ENCODE peak calls at places on chromosomes 3 and 15, in seven cellular contexts. R is mammary epithelial cell, Y is omental fat pad, E is colonic mucosa, Z is hepatocyte, U is WTC11, C is HFFc6. J is an unnamed sample.

GRCh38 chr3:43867673-43868072 is 176.9 kb downstream of the ABHD5 start:
- DNase-seq in C (peak; percentile 23), R (peak; percentile 58), Z (no peak), Y (no peak), U (no peak), E (no peak), J (no peak)

GRCh38 chr3:193813506-193813850 is 220.5 kb downstream of the OPA1 start:
- DNase-seq in U (no peak), R (no peak), Z (no peak), C (no peak), E (no peak), Y (no peak), J (no peak)

GRCh38 chr15:31308185-31308639 is 18.4 kb upstream of the KLF13 start:
- DNase-seq in R (no peak), C (no peak), E (no peak), Z (no peak), Y (no peak), U (peak; percentile 43), J (no peak)

GRCh38 chr15:71357357-71357756 is 242.1 kb downstream of the THSD4 start:
- DNase-seq in Y (no peak), Z (no peak), U (no peak), E (peak; percentile 69), C (no peak), R (no peak), J (no peak)

GRCh38 chr15:86328658-86329057 is 249.0 kb downstream of the AGBL1 start:
- DNase-seq in C (no peak), Y (no peak), Z (no peak), R (no peak), E (no peak), U (no peak), J (no peak)

GRCh38 chr3:59364471-59364870 is 314.6 kb upstream of the CFAP20DC start:
- DNase-seq in Z (no peak), R (peak; percentile 18), Y (no peak), U (no peak), C (no peak), E (no peak), J (no peak)

GRCh38 chr3:17793542-17794195 is 51.2 kb upstream of the TBC1D5 start:
- DNase-seq in U (no peak), R (no peak), Z (no peak), E (no peak), Y (no peak), C (no peak), J (no peak)

GRCh38 chr3:72238341-72238740 is 453.4 kb upstream of the PROK2 start:
- DNase-seq in E (no peak), C (no peak), R (no peak), U (no peak), Z (no peak), Y (no peak), J (no peak)

GRCh38 chr3:128307029-128307633 is 153.8 kb downstream of the EEFSEC start:
- DNase-seq in C (no peak), U (no peak), Y (no peak), E (peak; percentile 17), Z (peak; percentile 41), R (no peak), J (peak; percentile 34)

GRCh38 chr15:73022156-73022555 is 30.1 kb upstream of the NEO1 start:
- DNase-seq in C (peak; percentile 19), Y (no peak), Z (no peak), R (no peak), E (no peak), U (no peak), J (no peak)

GRCh38 chr3:40720351-40720750 is 195.6 kb downstream of the ZNF621 start:
- DNase-seq in E (no peak), Z (no peak), U (no peak), C (no peak), R (no peak), Y (no peak), J (no peak)

GRCh38 chr3:40718209-40718608 is 193.4 kb downstream of the ZNF621 start:
- DNase-seq in R (peak; percentile 67), U (no peak), Z (no peak), Y (no peak), C (no peak), E (no peak), J (no peak)

GRCh38 chr3:40718681-40719080 is 193.9 kb downstream of the ZNF621 start:
- DNase-seq in Y (no peak), E (no peak), Z (no peak), U (no peak), R (no peak), C (no peak), J (no peak)

GRCh38 chr3:40720863-40721262 is 196.1 kb downstream of the ZNF621 start:
- DNase-seq in C (no peak), R (no peak), Z (no peak), U (no peak), E (no peak), Y (no peak), J (no peak)

DNA sequence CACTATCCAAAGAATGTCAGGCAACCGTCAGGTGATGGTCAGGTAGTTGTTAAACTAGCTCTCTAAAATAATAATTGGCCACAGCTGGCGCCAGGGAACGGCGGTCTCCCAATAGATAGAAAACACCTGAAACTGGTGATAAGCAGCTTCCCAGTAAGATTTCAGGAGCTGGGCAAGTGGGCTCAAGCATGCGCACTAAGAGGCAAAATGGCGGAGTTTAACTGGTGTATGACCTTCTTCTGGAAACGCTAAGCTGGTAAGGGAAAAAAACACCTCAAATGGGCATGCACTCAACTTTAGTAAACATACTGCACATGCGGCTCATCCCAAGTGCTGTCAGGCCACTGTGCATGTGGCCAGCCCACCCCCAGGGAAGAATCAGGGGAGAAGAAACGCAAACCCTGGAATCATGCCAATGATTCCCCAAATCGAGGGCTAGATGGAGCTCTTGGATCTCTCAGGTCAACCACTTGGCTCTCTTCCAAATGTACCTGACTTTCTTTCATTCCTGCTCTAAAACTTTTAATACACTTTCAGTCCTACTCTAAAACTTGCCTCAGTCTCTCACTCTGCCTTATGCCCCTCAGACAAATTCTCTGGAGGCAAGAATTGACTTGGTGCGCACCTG is 195.0 kb downstream of the ZNF621 start:
- DNase-seq in Z (peak; percentile 80), E (no peak), C (no peak), Y (no peak), R (peak; percentile 55), U (peak; percentile 25), J (no peak)
- TF ChIP-seq CTCF in Z (peak; percentile 38), E (peak; percentile 27), C (no peak), Y (no peak), R (peak; percentile 75), U (no peak), J (no peak)

DNA sequence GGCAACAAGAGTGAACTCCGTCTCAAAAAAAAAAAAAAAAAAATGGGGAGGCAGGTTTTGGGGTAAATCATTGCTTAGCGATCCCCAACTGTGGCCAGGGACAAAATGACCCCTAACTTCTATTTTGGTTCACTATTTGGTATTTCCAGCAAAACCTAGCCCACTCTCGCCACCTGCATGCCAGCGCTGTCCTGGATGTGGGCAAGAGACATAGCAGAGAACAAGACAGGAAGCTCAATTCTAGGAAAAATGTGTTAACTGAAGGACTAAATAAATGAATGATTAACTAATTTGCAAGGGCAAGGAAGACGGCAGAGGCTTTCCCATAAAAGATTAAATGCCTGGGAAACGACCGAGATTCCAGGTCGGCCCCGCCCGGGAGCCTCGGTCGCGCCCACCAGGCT is 425 bp downstream of the NICN1 start:
- DNase-seq in U (no peak), Y (no peak), R (no peak), E (no peak), Z (no peak), C (no peak), J (no peak)
- TF ChIP-seq CTCF in U (no peak), Y (no peak), R (no peak), E (no peak), Z (no peak), C (peak; percentile 14), J (no peak)

GRCh38 chr3:167350245-167350862 is 29.7 kb downstream of the ZBBX start:
- DNase-seq in E (no peak), Y (no peak), Z (peak; percentile 28), R (peak; percentile 3), U (no peak), C (no peak), J (no peak)
- TF ChIP-seq CTCF in E (no peak), Y (no peak), Z (peak; percentile 83), R (peak; percentile 61), U (peak; percentile 47), C (no peak), J (peak; percentile 53)

GRCh38 chr15:26461847-26462608 is 310.8 kb downstream of the GABRB3 start:
- DNase-seq in U (no peak), E (no peak), C (no peak), Z (no peak), Y (no peak), R (no peak), J (no peak)
- TF ChIP-seq CTCF in U (no peak), E (no peak), C (no peak), Z (no peak), Y (no peak), R (no peak), J (no peak)

DNA sequence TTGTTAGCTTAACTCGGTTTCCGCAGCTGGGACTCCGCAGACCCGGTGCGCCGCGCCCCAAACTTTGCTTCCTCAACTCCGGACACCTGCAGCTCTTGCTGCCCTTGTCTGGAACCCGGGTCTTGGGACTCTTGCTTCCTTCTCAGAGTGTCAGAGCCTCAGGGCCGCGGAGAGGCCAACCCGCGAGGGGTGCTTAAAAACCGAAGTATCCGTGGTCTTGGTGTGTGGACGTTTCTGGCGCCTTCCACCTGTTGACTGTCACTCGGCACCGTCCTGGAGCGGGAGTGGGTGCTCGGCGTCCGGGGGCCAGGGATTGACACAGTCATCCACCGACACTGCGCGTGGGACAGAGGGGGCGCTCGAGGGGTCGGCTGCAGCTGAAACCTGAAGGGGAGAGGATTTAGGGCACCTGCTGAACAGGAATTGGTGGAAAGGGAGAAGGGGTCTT is 386 bp downstream of the SQOR start:
- DNase-seq in U (peak; percentile 64), R (no peak), Y (no peak), C (peak; percentile 15), Z (peak; percentile 78), E (peak; percentile 83), J (no peak)
- TF ChIP-seq CTCF in U (peak; percentile 35), R (peak; percentile 56), Y (no peak), C (peak; percentile 72), Z (peak; percentile 48), E (peak; percentile 46), J (no peak)

GRCh38 chr3:184250167-184250828 is 826 bp downstream of the EEF1AKMT4 start:
- DNase-seq in E (peak; percentile 97), U (peak; percentile 98), Z (peak; percentile 93), C (peak; percentile 79), R (peak; percentile 90), Y (peak; percentile 88), J (peak; percentile 60)

GRCh38 chr3:184249412-184250166 is at the start of gene EEF1AKMT4:
- DNase-seq in C (peak; percentile 99), U (peak; percentile 99), Z (peak; percentile 98), R (peak; percentile 98), E (peak; percentile 97), Y (peak; percentile 88), J (peak; percentile 94)

GRCh38 chr3:184248454-184249411 is at the start of gene ALG3:
- DNase-seq in C (peak; percentile 81), Y (peak; percentile 50), U (peak; percentile 88), R (peak; percentile 83), Z (peak; percentile 93), E (peak; percentile 89), J (peak; percentile 91)
- TF ChIP-seq CTCF in C (no peak), Y (no peak), U (no peak), R (no peak), Z (no peak), E (no peak), J (no peak)